ENCODE peak calls at places on chromosomes 1 and 21, in four cellular contexts. D, U, V and A are unnamed samples.

GRCh38 chr1:154453577-154454352 is 48.3 kb upstream of the TDRD10 start:
- DNase-seq in D (no peak), U (no peak), V (no peak), A (no peak)

GRCh38 chr1:31238986-31239613 is 587 bp downstream of the NKAIN1 start:
- DNase-seq in D (no peak), U (peak; percentile 39), V (no peak), A (no peak)

GRCh38 chr1:8314346-8315280 is 3.3 kb upstream of the SLC45A1 start:
- DNase-seq in D (peak; percentile 29), U (peak; percentile 82), V (peak; percentile 58), A (peak; percentile 28)

GRCh38 chr1:221900678-221901077 is 158.8 kb upstream of the DUSP10 start:
- DNase-seq in D (no peak), U (no peak), V (no peak), A (no peak)

GRCh38 chr1:218344814-218345672 is at the start of gene TGFB2:
- DNase-seq in D (no peak), U (peak; percentile 43), V (no peak), A (no peak)

GRCh38 chr1:222334026-222334680 is 213.8 kb downstream of the HHIPL2 start:
- DNase-seq in D (no peak), U (no peak), V (no peak), A (no peak)

GRCh38 chr21:45781741-45782140 is 138.2 kb downstream of the PCBP3 start:
- DNase-seq in D (no peak), U (no peak), V (no peak), A (no peak)

GRCh38 chr1:58585591-58586151 is 8.6 kb upstream of the TACSTD2 start:
- DNase-seq in D (no peak), U (no peak), V (no peak), A (no peak)

GRCh38 chr1:237133921-237134320 is 91.9 kb downstream of the RYR2 start:
- DNase-seq in D (no peak), U (no peak), V (no peak), A (no peak)

GRCh38 chr1:84479998-84480397 is 932 bp downstream of the RPF1 start:
- DNase-seq in D (no peak), U (no peak), V (no peak), A (no peak)

GRCh38 chr1:246795094-246795671 is 71.0 kb downstream of the SCCPDH start:
- DNase-seq in D (no peak), U (no peak), V (no peak), A (no peak)

GRCh38 chr1:165381745-165382530 is 25.4 kb upstream of the LMX1A start:
- DNase-seq in D (no peak), U (no peak), V (no peak), A (no peak)

GRCh38 chr1:216566809-216567208 is 143.6 kb upstream of the USH2A start:
- DNase-seq in D (no peak), U (peak; percentile 2), V (no peak), A (no peak)

GRCh38 chr1:32775640-32776337 is 41.4 kb downstream of the YARS1 start:
- DNase-seq in D (no peak), U (no peak), V (no peak), A (no peak)

GRCh38 chr1:230101556-230101955 is 34.5 kb downstream of the GALNT2 start:
- DNase-seq in D (no peak), U (no peak), V (no peak), A (no peak)

GRCh38 chr1:159009704-159010361 is at the start of gene IFI16:
- DNase-seq in D (no peak), U (peak; percentile 55), V (no peak), A (peak; percentile 20)

GRCh38 chr1:76843821-76844448 is 23.3 kb upstream of the ST6GALNAC5 start:
- DNase-seq in D (no peak), U (no peak), V (no peak), A (no peak)

GRCh38 chr1:202010042-202011015 is at the start of gene ELF3:
- DNase-seq in D (no peak), U (peak; percentile 82), V (no peak), A (no peak)

GRCh38 chr1:27963393-27963792 is 3.6 kb downstream of the XKR8 start:
- DNase-seq in D (no peak), U (no peak), V (no peak), A (no peak)

GRCh38 chr1:62437273-62437945 is 560 bp downstream of the USP1 start:
- DNase-seq in D (peak; percentile 15), U (peak; percentile 15), V (peak; percentile 54), A (peak; percentile 28)

GRCh38 chr1:20696397-20697333 is 21.1 kb downstream of the KIF17 start:
- DNase-seq in D (peak; percentile 65), U (peak; percentile 89), V (peak; percentile 72), A (peak; percentile 50)

GRCh38 chr1:1359668-1360468 is 1.5 kb upstream of the MXRA8 start:
- DNase-seq in D (no peak), U (no peak), V (no peak), A (no peak)

GRCh38 chr1:232952514-232953175 is 2.2 kb downstream of the NTPCR start:
- DNase-seq in D (no peak), U (peak; percentile 60), V (peak; percentile 43), A (no peak)

GRCh38 chr21:15775981-15776380 is 46.2 kb downstream of the USP25 start:
- DNase-seq in D (no peak), U (no peak), V (no peak), A (no peak)

GRCh38 chr1:78419309-78419708 is 71.5 kb upstream of the PTGFR start:
- DNase-seq in D (no peak), U (no peak), V (no peak), A (no peak)

GRCh38 chr1:19622204-19622603 is 21.9 kb upstream of the NBL1 start:
- DNase-seq in D (no peak), U (no peak), V (no peak), A (no peak)

GRCh38 chr1:42165511-42166210 is 1.1 kb upstream of the GUCA2A start:
- DNase-seq in D (no peak), U (no peak), V (no peak), A (no peak)

GRCh38 chr21:46661211-46661625 is 25.7 kb downstream of the PRMT2 start:
- DNase-seq in D (peak; percentile 52), U (peak; percentile 91), V (no peak), A (peak; percentile 30)

GRCh38 chr1:62436039-62436465 is 797 bp upstream of the USP1 start:
- DNase-seq in D (peak; percentile 93), U (no peak), V (peak; percentile 95), A (peak; percentile 95)

GRCh38 chr1:2135425-2135824 is 59.1 kb downstream of the FAAP20 start:
- DNase-seq in D (no peak), U (no peak), V (no peak), A (no peak)

GRCh38 chr1:183069562-183070216 is 46.5 kb downstream of the LAMC1 start:
- DNase-seq in D (no peak), U (no peak), V (no peak), A (no peak)

GRCh38 chr1:216705686-216706085 is 17.5 kb downstream of the ESRRG start:
- DNase-seq in D (no peak), U (no peak), V (no peak), A (no peak)

GRCh38 chr1:184215274-184215925 is 163.9 kb downstream of the TSEN15 start:
- DNase-seq in D (no peak), U (no peak), V (no peak), A (no peak)

GRCh38 chr1:241531195-241532172 is 694 bp upstream of the KMO start:
- DNase-seq in D (no peak), U (peak; percentile 27), V (no peak), A (no peak)

GRCh38 chr1:97192872-97193572 is 471.4 kb downstream of the PTBP2 start:
- DNase-seq in D (no peak), U (no peak), V (no peak), A (no peak)